ENCODE peak calls at places on chromosomes 13 and 19, in nine cellular contexts. W is tibial nerve, Z is Peyer's patch, R is prostate gland, O is lower leg skin, K is transverse colon, I is uterus, M is A549, G is body of pancreas. U is an unnamed sample.

GRCh38 chr13:110538632-110539031 is 22.9 kb downstream of the RAB20 start:
- DNase-seq in W (no peak), Z (no peak), R (no peak), O (no peak), K (peak), I (peak), M (no peak), G (peak), U (peak)

GRCh38 chr19:6414793-6415591 is 9.6 kb downstream of the KHSRP start:
- DNase-seq in W (no peak), Z (no peak), R (no peak), O (no peak), K (no peak), I (no peak), M (no peak), G (no peak), U (no peak)

GRCh38 chr19:48391100-48392005 is at the start of gene KDELR1:
- DNase-seq in W (peak), Z (peak), R (peak), O (peak), K (peak), I (peak), M (peak), G (peak), U (peak)

GRCh38 chr19:14085309-14085995 is at the start of gene C19orf67:
- DNase-seq in W (no peak), Z (no peak), R (no peak), O (no peak), K (no peak), I (no peak), M (no peak), G (no peak), U (no peak)

GRCh38 chr13:47897411-47898050 is 103.5 kb downstream of the SUCLA2 start:
- DNase-seq in W (no peak), Z (no peak), R (no peak), O (no peak), K (no peak), I (no peak), M (no peak), G (no peak), U (no peak)

GRCh38 chr13:80074811-80075210 is 266.1 kb downstream of the SPRY2 start:
- DNase-seq in W (no peak), Z (no peak), R (no peak), O (no peak), K (no peak), I (no peak), M (no peak), G (no peak), U (no peak)

GRCh38 chr13:36548129-36548528 is 115.8 kb downstream of the CCNA1 start:
- DNase-seq in W (no peak), Z (no peak), R (no peak), O (no peak), K (no peak), I (no peak), M (no peak), G (no peak), U (no peak)

GRCh38 chr13:91405240-91405639 is 6.8 kb downstream of the GPC5 start:
- DNase-seq in W (no peak), Z (no peak), R (no peak), O (no peak), K (no peak), I (no peak), M (no peak), G (no peak), U (no peak)

GRCh38 chr13:77565635-77566034 is 30.1 kb downstream of the SCEL start:
- DNase-seq in W (no peak), Z (no peak), R (no peak), O (no peak), K (no peak), I (no peak), M (peak), G (no peak), U (no peak)

GRCh38 chr19:8250596-8250995 is 41.4 kb downstream of the CERS4 start:
- DNase-seq in W (no peak), Z (no peak), R (no peak), O (no peak), K (no peak), I (no peak), M (no peak), G (no peak), U (no peak)

GRCh38 chr13:107866007-107866665 is 349.2 kb downstream of the LIG4 start:
- DNase-seq in W (no peak), Z (no peak), R (no peak), O (no peak), K (no peak), I (no peak), M (no peak), G (peak), U (no peak)

GRCh38 chr19:57667220-57667619 is 1.5 kb upstream of the ZSCAN4 start:
- DNase-seq in W (no peak), Z (no peak), R (no peak), O (no peak), K (no peak), I (no peak), M (no peak), G (no peak), U (no peak)

GRCh38 chr19:45817725-45818301 is 2.7 kb upstream of the RSPH6A start:
- DNase-seq in W (no peak), Z (no peak), R (no peak), O (no peak), K (no peak), I (no peak), M (no peak), G (no peak), U (peak)

GRCh38 chr13:99398916-99399622 is 91.9 kb upstream of the GPR183 start:
- DNase-seq in W (no peak), Z (no peak), R (no peak), O (peak), K (no peak), I (no peak), M (no peak), G (no peak), U (no peak)
- H3K4me3 ChIP-seq in W (no peak), Z (no peak), R (no peak), O (no peak), K (no peak), I (no peak), M (no peak), G (no peak), U (no peak)

GRCh38 chr13:67125681-67126080 is 104.5 kb downstream of the PCDH9 start:
- DNase-seq in W (no peak), Z (no peak), R (no peak), O (no peak), K (no peak), I (no peak), M (no peak), G (no peak), U (no peak)

GRCh38 chr13:67130444-67130843 is 99.7 kb downstream of the PCDH9 start:
- DNase-seq in W (no peak), Z (no peak), R (no peak), O (no peak), K (no peak), I (no peak), M (no peak), G (no peak), U (no peak)

GRCh38 chr13:67131393-67131792 is 98.7 kb downstream of the PCDH9 start:
- DNase-seq in W (no peak), Z (no peak), R (no peak), O (no peak), K (no peak), I (no peak), M (no peak), G (no peak), U (no peak)

GRCh38 chr13:67123165-67123564 is 107.0 kb downstream of the PCDH9 start:
- DNase-seq in W (no peak), Z (no peak), R (no peak), O (no peak), K (no peak), I (no peak), M (no peak), G (peak), U (no peak)

DNA sequence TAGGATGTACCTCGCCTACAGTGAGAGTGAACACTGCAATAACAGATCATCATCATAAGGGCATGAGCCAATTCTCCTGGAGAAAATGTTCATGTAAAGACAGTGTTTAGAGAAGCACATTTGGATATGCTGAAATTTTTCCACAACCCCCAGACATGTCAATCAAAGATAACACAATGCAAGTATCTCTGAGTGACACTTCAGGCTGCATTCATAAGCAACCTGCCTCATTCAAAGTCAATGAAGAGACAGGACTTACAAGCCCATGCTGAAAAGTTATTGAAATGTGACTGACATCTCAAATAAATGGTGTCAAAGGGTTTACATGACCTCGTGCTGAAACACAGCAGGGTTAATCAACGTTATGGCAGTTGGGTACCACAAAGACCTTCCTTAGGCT is 102.0 kb downstream of the PCDH9 start:
- DNase-seq in W (no peak), Z (no peak), R (no peak), O (no peak), K (no peak), I (no peak), M (no peak), G (no peak), U (no peak)
- TF ChIP-seq POLR2A in W (no peak), Z (no peak), R (no peak), O (no peak), K (no peak), I (no peak), M (no peak), G (no peak), U (no peak)

GRCh38 chr19:17468302-17469091 is 1.8 kb upstream of the SLC27A1 start:
- DNase-seq in W (peak), Z (no peak), R (peak), O (peak), K (peak), I (peak), M (no peak), G (peak), U (peak)
- H3K4me3 ChIP-seq in W (peak), Z (peak), R (peak), O (no peak), K (peak), I (peak), M (peak), G (peak), U (peak)

DNA sequence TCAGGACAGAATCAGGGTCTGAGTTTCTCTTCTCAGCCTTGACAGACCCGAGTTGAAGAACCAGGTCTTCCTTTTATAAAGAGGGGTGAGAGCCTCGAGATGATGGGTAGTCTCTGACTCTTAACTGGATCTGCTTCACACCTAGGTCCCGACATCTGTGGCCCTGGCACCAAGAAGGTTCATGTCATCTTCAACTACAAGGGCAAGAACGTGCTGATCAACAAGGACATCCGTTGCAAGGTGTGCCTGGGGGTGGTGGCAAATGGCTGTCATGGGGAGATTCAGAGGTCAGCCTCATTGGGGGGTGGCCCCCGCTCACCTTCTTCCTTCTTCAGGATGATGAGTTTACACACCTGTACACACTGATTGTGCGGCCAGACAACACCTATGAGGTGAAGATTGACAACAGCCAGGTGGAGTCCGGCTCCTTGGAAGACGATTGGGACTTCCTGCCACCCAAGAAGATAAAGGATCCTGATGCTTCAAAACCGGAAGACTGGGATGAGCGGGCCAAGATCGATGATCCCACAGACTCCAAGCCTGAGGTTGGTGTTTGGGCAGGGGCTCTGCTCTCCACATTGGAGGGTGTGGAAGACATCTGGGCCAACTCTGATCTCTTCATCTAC is 1.6 kb downstream of the CALR start:
- DNase-seq in W (no peak), Z (no peak), R (no peak), O (no peak), K (no peak), I (no peak), M (no peak), G (no peak), U (no peak)
- TF ChIP-seq POLR2A in W (no peak), Z (no peak), R (no peak), O (no peak), K (no peak), I (no peak), M (no peak), G (no peak), U (no peak)